ENCODE peak calls at places on chromosome 18, in five cellular contexts. A is hepatocyte, N is fibroblast of lung, J is GM23248, T is GM23338. H is an unnamed sample.

GRCh38 chr18:11260963-11261441 is 111.6 kb upstream of the PIEZO2 start:
- DNase-seq in N (no peak), J (no peak), T (peak), A (no peak), H (no peak)

GRCh38 chr18:6482198-6482977 is 67.7 kb upstream of the L3MBTL4 start:
- DNase-seq in T (peak), J (peak), N (peak), A (peak), H (no peak)

GRCh38 chr18:57051019-57051418 is 95.9 kb upstream of the BOD1L2 start:
- DNase-seq in J (no peak), N (no peak), A (no peak), T (no peak), H (no peak)

GRCh38 chr18:12608292-12608691 is 49.6 kb downstream of the SPIRE1 start:
- DNase-seq in A (no peak), N (peak), T (no peak), J (peak), H (peak)

GRCh38 chr18:378039-378438 is 110.2 kb upstream of the THOC1 start:
- DNase-seq in N (no peak), T (no peak), J (no peak), A (no peak), H (peak)

GRCh38 chr18:50429207-50429948 is 54.5 kb downstream of the SKA1 start:
- DNase-seq in A (peak), T (peak), J (peak), N (peak), H (peak)

GRCh38 chr18:27142891-27143290 is 42.2 kb downstream of the CHST9 start:
- DNase-seq in T (no peak), J (no peak), A (no peak), N (no peak), H (no peak)

GRCh38 chr18:12458761-12459160 is 51.0 kb downstream of the PRELID3A start:
- DNase-seq in J (no peak), T (peak), A (no peak), N (no peak), H (peak)

GRCh38 chr18:24878289-24878688 is 417.9 kb downstream of the HRH4 start:
- DNase-seq in A (peak), T (peak), N (peak), J (peak), H (peak)

GRCh38 chr18:48202899-48203260 is 206.3 kb downstream of the ZBTB7C start:
- DNase-seq in J (no peak), A (no peak), N (no peak), T (no peak), H (no peak)

GRCh38 chr18:47413327-47413726 is 161.9 kb upstream of the SKOR2 start:
- DNase-seq in A (peak), N (no peak), T (no peak), J (no peak), H (no peak)

GRCh38 chr18:68263481-68263880 is 451.4 kb downstream of the TMX3 start:
- DNase-seq in J (peak), A (no peak), N (peak), T (no peak), H (no peak)

GRCh38 chr18:26685438-26686173 is 137.3 kb upstream of the KCTD1 start:
- DNase-seq in N (no peak), A (no peak), J (no peak), T (peak), H (no peak)

GRCh38 chr18:12939161-12939560 is 8.7 kb upstream of the SEH1L start:
- DNase-seq in T (no peak), A (no peak), N (no peak), J (no peak), H (no peak)

DNA sequence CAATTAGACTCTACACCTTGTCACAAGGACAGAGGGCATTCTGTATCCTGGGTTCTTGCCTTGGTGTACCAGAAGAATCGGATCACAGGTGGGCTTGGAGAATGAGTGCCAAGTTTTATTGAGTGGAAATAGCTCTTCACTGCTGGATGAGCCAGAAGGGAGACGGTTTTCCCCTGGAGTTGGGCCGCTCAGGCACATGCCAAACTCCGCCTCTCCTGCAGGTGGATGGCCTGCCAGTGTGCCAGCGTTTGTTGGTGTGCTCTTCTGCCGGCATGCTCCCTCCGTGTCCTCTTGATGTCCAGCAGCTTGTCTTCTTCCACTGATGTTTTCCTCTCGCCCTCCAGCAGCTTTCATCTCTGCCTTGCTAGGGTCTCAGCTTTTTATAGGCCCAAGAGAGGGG is 115.5 kb upstream of the RAB27B start:
- DNase-seq in T (no peak), N (no peak), J (no peak), A (no peak), H (no peak)
- H3K4me2 ChIP-seq in T (no peak), N (no peak), J (no peak), A (no peak), H (no peak)

GRCh38 chr18:61551586-61551985 is 218.4 kb downstream of the CDH20 start:
- DNase-seq in T (peak), A (peak), N (peak), J (peak), H (peak)
- H2AFZ ChIP-seq in T (no peak), A (peak), N (no peak), J (peak), H (peak)

GRCh38 chr18:78979058-78979680 is 449 bp upstream of the SALL3 start:
- DNase-seq in N (no peak), T (peak), J (peak), A (no peak), H (no peak)
- TF ChIP-seq EZH2 in N (no peak), T (peak), J (no peak), A (no peak), H (peak)

GRCh38 chr18:45412577-45412976 is 202.7 kb upstream of the SLC14A2 start:
- DNase-seq in T (no peak), J (peak), N (no peak), A (no peak), H (no peak)
- H3K4me2 ChIP-seq in T (no peak), J (peak), N (no peak), A (no peak), H (no peak)

GRCh38 chr18:79030680-79031079 is 38.5 kb upstream of the ATP9B start:
- DNase-seq in J (no peak), N (no peak), T (no peak), A (no peak), H (no peak)

GRCh38 chr18:79022603-79023002 is 43.0 kb downstream of the SALL3 start:
- DNase-seq in T (no peak), N (no peak), J (no peak), A (no peak), H (no peak)

GRCh38 chr18:79026491-79026890 is 42.7 kb upstream of the ATP9B start:
- DNase-seq in A (no peak), N (no peak), J (no peak), T (peak), H (no peak)
- H2AFZ ChIP-seq in A (no peak), N (no peak), J (no peak), T (peak), H (no peak)

GRCh38 chr18:75546964-75547363 is 119.5 kb upstream of the SMIM21 start:
- DNase-seq in T (peak), N (no peak), A (no peak), J (no peak), H (no peak)

GRCh38 chr18:75551071-75551470 is 123.6 kb upstream of the SMIM21 start:
- DNase-seq in N (no peak), J (no peak), T (no peak), A (peak), H (no peak)

GRCh38 chr18:75545189-75545588 is 117.7 kb upstream of the SMIM21 start:
- DNase-seq in T (no peak), N (no peak), A (no peak), J (peak), H (no peak)

GRCh38 chr18:75544496-75544895 is 117.0 kb upstream of the SMIM21 start:
- DNase-seq in T (no peak), N (no peak), A (no peak), J (peak), H (no peak)

GRCh38 chr18:75548353-75548752 is 120.8 kb upstream of the SMIM21 start:
- DNase-seq in T (peak), J (no peak), N (no peak), A (peak), H (no peak)
- TF ChIP-seq EZH2 in T (no peak), J (no peak), N (no peak), A (no peak), H (no peak)

GRCh38 chr18:63198868-63199742 is 120.5 kb downstream of the BCL2 start:
- DNase-seq in A (no peak), J (no peak), T (no peak), N (no peak), H (no peak)
- H3K4me2 ChIP-seq in A (no peak), J (no peak), T (no peak), N (no peak), H (no peak)

GRCh38 chr18:59881728-59882685 is 17.8 kb upstream of the PMAIP1 start:
- DNase-seq in N (no peak), T (no peak), J (peak), A (peak), H (peak)

GRCh38 chr18:59884331-59884730 is 15.5 kb upstream of the PMAIP1 start:
- DNase-seq in N (no peak), A (no peak), T (no peak), J (no peak), H (no peak)

DNA sequence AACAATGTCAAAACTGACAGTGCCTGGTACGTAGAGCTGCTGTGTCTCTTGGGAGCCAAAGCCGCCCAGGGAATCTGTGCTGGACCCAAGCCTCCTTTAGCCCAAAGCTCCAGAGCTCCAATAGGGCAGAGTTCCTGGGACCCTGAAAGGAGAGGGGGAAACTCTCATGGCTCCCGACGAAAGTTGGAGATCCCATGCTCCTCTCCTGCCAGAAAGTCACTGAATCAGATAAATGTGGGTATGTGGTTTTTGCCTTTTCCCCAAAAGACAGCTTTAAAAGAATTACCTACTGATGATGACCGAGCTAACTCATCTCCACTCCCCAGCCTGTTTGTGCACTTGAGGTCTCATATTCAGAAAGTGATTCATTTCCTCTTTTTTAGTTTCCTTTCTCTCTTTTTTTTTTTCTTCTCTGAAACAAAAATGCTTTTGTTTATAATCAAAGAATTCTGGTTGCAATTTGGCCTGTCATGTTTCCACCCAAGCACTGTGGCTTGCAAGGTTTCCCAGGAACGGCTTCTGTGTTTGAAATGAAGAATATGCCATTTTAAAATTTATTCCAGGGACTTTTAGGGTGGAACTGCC is 14.1 kb upstream of the PMAIP1 start:
- DNase-seq in A (no peak), T (no peak), N (peak), J (peak), H (peak)
- H2AFZ ChIP-seq in A (no peak), T (peak), N (peak), J (peak), H (peak)

DNA sequence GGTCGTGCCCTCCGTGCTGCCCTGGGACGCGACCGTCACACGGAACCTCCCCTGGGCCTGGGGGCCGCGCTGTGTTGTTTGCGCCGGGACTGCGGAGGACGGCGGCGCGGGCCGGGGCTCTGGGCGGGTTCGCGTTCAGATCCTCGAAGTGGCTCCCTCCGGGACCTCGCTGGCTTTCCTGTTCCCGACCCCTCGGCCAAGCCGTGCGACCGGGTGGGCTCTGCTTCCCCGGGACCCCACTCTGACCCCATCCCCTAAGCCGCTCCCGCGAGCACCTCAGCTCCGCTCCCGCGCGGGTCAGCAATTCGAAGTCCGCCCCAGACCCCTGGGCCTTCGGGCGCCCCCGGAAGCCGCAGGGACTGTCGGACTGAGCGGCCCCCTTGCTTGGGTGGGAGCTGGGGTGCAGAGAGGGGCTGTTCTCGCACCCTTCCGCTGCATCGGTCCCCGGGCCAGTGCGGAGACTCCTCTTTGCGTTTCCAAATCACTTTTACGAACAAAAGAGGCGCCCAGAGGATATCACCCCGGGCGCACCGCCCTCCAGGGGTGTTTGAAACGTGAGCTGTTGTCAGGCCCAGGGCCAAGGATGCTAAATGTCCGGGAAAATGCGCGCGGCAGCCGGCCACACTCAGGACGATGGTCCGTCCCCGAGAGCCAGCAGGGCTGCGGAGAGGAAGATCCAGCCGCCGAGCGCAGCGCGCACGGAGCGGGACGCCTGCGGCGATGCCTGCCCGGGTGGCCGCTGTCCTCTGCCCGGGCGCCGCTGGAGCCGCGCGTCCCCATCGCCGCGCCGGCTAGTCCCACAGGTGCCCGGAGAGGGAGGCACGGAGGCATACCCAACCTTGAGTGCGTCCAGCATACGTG is 73.5 kb downstream of the ZCCHC2 start:
- DNase-seq in A (peak), J (peak), T (peak), N (no peak), H (no peak)
- TF ChIP-seq EZH2 in A (peak), J (no peak), T (peak), N (peak), H (peak)

GRCh38 chr18:44736664-44737063 is 56.0 kb downstream of the SETBP1 start:
- DNase-seq in N (no peak), J (no peak), T (no peak), A (no peak), H (no peak)
- H3K4me2 ChIP-seq in N (no peak), J (no peak), T (no peak), A (no peak), H (no peak)

H was measured in endothelial cell of umbilical vein.